ENCODE peak calls at places on chromosome 5, in six cellular contexts. D is K562, T is SK-N-SH, Q is HepG2, O is HCT116, P is GM12878. M is an unnamed sample.

GRCh38 chr5:36529142-36529541 is 77.3 kb upstream of the SLC1A3 start:
- DNase-seq in D (no peak), T (no peak), Q (no peak), O (no peak), P (no peak), M (no peak)

GRCh38 chr5:140011297-140011802 is 31.7 kb downstream of the NRG2 start:
- DNase-seq in D (no peak), T (no peak), Q (peak), O (no peak), P (peak), M (no peak)

GRCh38 chr5:174317261-174317894 is 271.9 kb downstream of the NSG2 start:
- DNase-seq in D (peak), T (peak), Q (peak), O (no peak), P (no peak), M (peak)

GRCh38 chr5:115686692-115687054 is 60.8 kb upstream of the TMED7 start:
- DNase-seq in D (no peak), T (no peak), Q (no peak), O (no peak), P (no peak), M (no peak)

GRCh38 chr5:99176186-99176585 is 247.4 kb upstream of the CHD1 start:
- DNase-seq in D (no peak), T (no peak), Q (no peak), O (no peak), P (no peak), M (no peak)

GRCh38 chr5:170296935-170297588 is 515 bp downstream of the LCP2 start:
- DNase-seq in D (peak), T (no peak), Q (no peak), O (no peak), P (no peak), M (no peak)

GRCh38 chr5:171857537-171857936 is 71.9 kb downstream of the SMIM23 start:
- DNase-seq in D (no peak), T (no peak), Q (no peak), O (no peak), P (no peak), M (peak)

GRCh38 chr5:138033275-138033808 is 463 bp upstream of the FAM13B start:
- DNase-seq in D (no peak), T (no peak), Q (no peak), O (no peak), P (no peak), M (peak)

GRCh38 chr5:108641596-108641995 is 106.1 kb upstream of the FER start:
- DNase-seq in D (no peak), T (no peak), Q (no peak), O (no peak), P (no peak), M (no peak)

GRCh38 chr5:164204338-164204946 is 699.0 kb downstream of the MAT2B start:
- DNase-seq in D (no peak), T (no peak), Q (no peak), O (no peak), P (no peak), M (no peak)

GRCh38 chr5:164370841-164371240 is 865.4 kb downstream of the MAT2B start:
- DNase-seq in D (no peak), T (no peak), Q (no peak), O (no peak), P (no peak), M (no peak)

GRCh38 chr5:135141303-135142268 is 107.6 kb upstream of the PITX1 start:
- DNase-seq in D (peak), T (no peak), Q (peak), O (peak), P (no peak), M (peak)

GRCh38 chr5:108702546-108702945 is 45.2 kb upstream of the FER start:
- DNase-seq in D (no peak), T (no peak), Q (no peak), O (no peak), P (no peak), M (no peak)

GRCh38 chr5:151708126-151708525 is 21.4 kb upstream of the SPARC start:
- DNase-seq in D (no peak), T (no peak), Q (peak), O (peak), P (no peak), M (no peak)

GRCh38 chr5:139660916-139661814 is 13.0 kb downstream of the CXXC5 start:
- DNase-seq in D (peak), T (peak), Q (no peak), O (peak), P (no peak), M (peak)

GRCh38 chr5:100479079-100479688 is 56.0 kb upstream of the FAM174A start:
- DNase-seq in D (no peak), T (peak), Q (peak), O (peak), P (peak), M (peak)

GRCh38 chr5:157862183-157862851 is 3.4 kb upstream of the CLINT1 start:
- DNase-seq in D (no peak), T (no peak), Q (no peak), O (no peak), P (no peak), M (no peak)

GRCh38 chr5:169178754-169179153 is 122.2 kb downstream of the SLIT3 start:
- DNase-seq in D (no peak), T (no peak), Q (no peak), O (no peak), P (no peak), M (no peak)

GRCh38 chr5:178155065-178155464 is 1.4 kb upstream of the NHP2 start:
- DNase-seq in D (no peak), T (no peak), Q (no peak), O (no peak), P (no peak), M (no peak)

GRCh38 chr5:177308740-177309139 is 3.0 kb downstream of the MXD3 start:
- DNase-seq in D (no peak), T (no peak), Q (no peak), O (no peak), P (no peak), M (no peak)

GRCh38 chr5:110333384-110333783 is 393.1 kb downstream of the TMEM232 start:
- DNase-seq in D (no peak), T (no peak), Q (peak), O (peak), P (no peak), M (peak)

GRCh38 chr5:37501152-37501551 is 122.0 kb downstream of the WDR70 start:
- DNase-seq in D (no peak), T (no peak), Q (peak), O (no peak), P (no peak), M (no peak)

GRCh38 chr5:18745591-18745987 is 1111.3 kb downstream of the TAF11L14 start:
- DNase-seq in D (no peak), T (no peak), Q (peak), O (no peak), P (no peak), M (no peak)

GRCh38 chr5:1746371-1747078 is 53.1 kb downstream of the MRPL36 start:
- DNase-seq in D (peak), T (no peak), Q (no peak), O (no peak), P (no peak), M (no peak)

GRCh38 chr5:172450861-172451695 is 3.2 kb downstream of the SH3PXD2B start:
- DNase-seq in D (peak), T (peak), Q (no peak), O (no peak), P (no peak), M (peak)

GRCh38 chr5:177366528-177367322 is 9.0 kb downstream of the RGS14 start:
- DNase-seq in D (peak), T (peak), Q (peak), O (no peak), P (no peak), M (peak)

GRCh38 chr5:4643960-4644359 is 496.2 kb upstream of the ADAMTS16 start:
- DNase-seq in D (no peak), T (no peak), Q (no peak), O (no peak), P (no peak), M (no peak)

GRCh38 chr5:156460496-156460895 is 133.5 kb downstream of the SGCD start:
- DNase-seq in D (no peak), T (no peak), Q (no peak), O (no peak), P (no peak), M (no peak)

GRCh38 chr5:179623906-179624741 is 653 bp upstream of the HNRNPH1 start:
- DNase-seq in D (peak), T (no peak), Q (peak), O (no peak), P (no peak), M (peak)

GRCh38 chr5:120532835-120533234 is 68.7 kb downstream of the PRR16 start:
- DNase-seq in D (no peak), T (peak), Q (no peak), O (peak), P (no peak), M (peak)

GRCh38 chr5:83718195-83718825 is 2.3 kb downstream of the HAPLN1 start:
- DNase-seq in D (peak), T (peak), Q (peak), O (peak), P (no peak), M (peak)

GRCh38 chr5:9396285-9396770 is 149.5 kb downstream of the SEMA5A start:
- DNase-seq in D (no peak), T (no peak), Q (no peak), O (no peak), P (no peak), M (no peak)

GRCh38 chr5:58127132-58127485 is 332.8 kb downstream of the PLK2 start:
- DNase-seq in D (no peak), T (no peak), Q (no peak), O (no peak), P (no peak), M (no peak)

GRCh38 chr5:18281947-18282557 is 647.8 kb downstream of the TAF11L14 start:
- DNase-seq in D (peak), T (peak), Q (peak), O (no peak), P (no peak), M (peak)

GRCh38 chr5:142915840-142916424 is 145.8 kb downstream of the ARHGAP26 start:
- DNase-seq in D (peak), T (peak), Q (peak), O (no peak), P (peak), M (peak)

GRCh38 chr5:59607126-59607807 is 286.3 kb downstream of the PDE4D start:
- DNase-seq in D (no peak), T (no peak), Q (no peak), O (no peak), P (no peak), M (peak)

GRCh38 chr5:73826761-73827450 is 200.9 kb downstream of the ARHGEF28 start:
- DNase-seq in D (no peak), T (no peak), Q (no peak), O (no peak), P (no peak), M (peak)

GRCh38 chr5:57174128-57174849 is 430 bp downstream of the GPBP1 start:
- DNase-seq in D (no peak), T (no peak), Q (no peak), O (no peak), P (no peak), M (peak)

GRCh38 chr5:128376577-128376976 is 161.5 kb downstream of the FBN2 start:
- DNase-seq in D (no peak), T (no peak), Q (no peak), O (no peak), P (no peak), M (no peak)

GRCh38 chr5:108801776-108802175 is 54.1 kb downstream of the FER start:
- DNase-seq in D (no peak), T (no peak), Q (peak), O (peak), P (no peak), M (no peak)

GRCh38 chr5:95350631-95351030 is 40.5 kb upstream of the FAM81B start:
- DNase-seq in D (no peak), T (no peak), Q (no peak), O (no peak), P (no peak), M (no peak)
- TF ChIP-seq REST in D (no peak), T (no peak), Q (no peak), O (no peak), P (no peak), M (no peak)

GRCh38 chr5:113514263-113514590 is 733 bp downstream of the YTHDC2 start:
- DNase-seq in D (no peak), T (no peak), Q (peak), O (no peak), P (no peak), M (no peak)
- H2AFZ ChIP-seq in D (peak), T (peak), Q (no peak), O (no peak), P (peak), M (peak)

GRCh38 chr5:407801-408268 is 35.1 kb upstream of the EXOC3 start:
- DNase-seq in D (no peak), T (no peak), Q (no peak), O (no peak), P (no peak), M (no peak)
- TF ChIP-seq REST in D (no peak), T (no peak), Q (no peak), O (no peak), P (no peak), M (no peak)

GRCh38 chr5:149789835-149790234 is 59.7 kb downstream of the PPARGC1B start:
- DNase-seq in D (no peak), T (no peak), Q (no peak), O (no peak), P (no peak), M (no peak)
- H2AFZ ChIP-seq in D (no peak), T (no peak), Q (no peak), O (no peak), P (no peak), M (no peak)

GRCh38 chr5:132765311-132766019 is 11.6 kb downstream of the SEPTIN8 start:
- DNase-seq in D (no peak), T (no peak), Q (no peak), O (no peak), P (no peak), M (no peak)
- TF ChIP-seq REST in D (no peak), T (no peak), Q (no peak), O (no peak), P (no peak), M (no peak)

GRCh38 chr5:14810282-14810681 is 61.3 kb downstream of the ANKH start:
- DNase-seq in D (no peak), T (no peak), Q (no peak), O (no peak), P (no peak), M (no peak)
- H2AFZ ChIP-seq in D (no peak), T (peak), Q (no peak), O (no peak), P (no peak), M (no peak)

GRCh38 chr5:16869821-16870796 is 66.0 kb downstream of the MYO10 start:
- DNase-seq in D (no peak), T (no peak), Q (no peak), O (peak), P (no peak), M (no peak)
- TF ChIP-seq REST in D (no peak), T (no peak), Q (no peak), O (no peak), P (no peak), M (no peak)

GRCh38 chr5:122112063-122112462 is 17.3 kb upstream of the ZNF474 start:
- DNase-seq in D (no peak), T (no peak), Q (no peak), O (no peak), P (no peak), M (no peak)
- H2AFZ ChIP-seq in D (peak), T (no peak), Q (no peak), O (no peak), P (no peak), M (no peak)

GRCh38 chr5:150278046-150278760 is 11.4 kb downstream of the CAMK2A start:
- DNase-seq in D (no peak), T (no peak), Q (no peak), O (no peak), P (no peak), M (no peak)
- TF ChIP-seq REST in D (no peak), T (no peak), Q (no peak), O (no peak), P (no peak), M (no peak)

GRCh38 chr5:13328316-13328715 is 616.2 kb downstream of the DNAH5 start:
- DNase-seq in D (no peak), T (no peak), Q (no peak), O (no peak), P (no peak), M (no peak)

GRCh38 chr5:13322769-13323168 is 621.7 kb downstream of the DNAH5 start:
- DNase-seq in D (no peak), T (no peak), Q (no peak), O (no peak), P (no peak), M (no peak)

GRCh38 chr5:13331585-13331984 is 612.9 kb downstream of the DNAH5 start:
- DNase-seq in D (no peak), T (no peak), Q (no peak), O (no peak), P (no peak), M (no peak)

GRCh38 chr5:13325765-13326164 is 618.7 kb downstream of the DNAH5 start:
- DNase-seq in D (no peak), T (no peak), Q (no peak), O (no peak), P (no peak), M (no peak)
- H2AFZ ChIP-seq in D (no peak), T (no peak), Q (no peak), O (no peak), P (no peak), M (no peak)

M was measured in GM23338.